ENCODE peak calls at places on chromosomes 12 and 14, in seven cellular contexts. One of them, this sample, is unnamed.

GRCh38 chr14:78946949-78947348 is 776.8 kb downstream of the NRXN3 start:
- DNase-seq in psoas muscle: no peak
- DNase-seq in MM.1S: no peak
- DNase-seq in cardiac muscle cell: no peak
- DNase-seq in IMR-90: no peak
- DNase-seq in PC-3: no peak
- DNase-seq in tibial artery: no peak
- DNase-seq in this sample: no peak

GRCh38 chr14:56414231-56414630 is 165.4 kb upstream of the TMEM260 start:
- DNase-seq in psoas muscle: no peak
- DNase-seq in MM.1S: no peak
- DNase-seq in cardiac muscle cell: no peak
- DNase-seq in IMR-90: no peak
- DNase-seq in PC-3: no peak
- DNase-seq in tibial artery: no peak
- DNase-seq in this sample: no peak

GRCh38 chr14:63504628-63505027 is 38.5 kb downstream of the PPP2R5E start:
- DNase-seq in psoas muscle: no peak
- DNase-seq in MM.1S: no peak
- DNase-seq in cardiac muscle cell: no peak
- DNase-seq in IMR-90: peak; percentile 20
- DNase-seq in PC-3: peak; percentile 98
- DNase-seq in tibial artery: no peak
- DNase-seq in this sample: no peak

GRCh38 chr12:8692573-8692972 is 5.2 kb upstream of the RIMKLB start:
- DNase-seq in psoas muscle: no peak
- DNase-seq in MM.1S: no peak
- DNase-seq in cardiac muscle cell: peak; percentile 71
- DNase-seq in IMR-90: peak; percentile 71
- DNase-seq in PC-3: no peak
- DNase-seq in tibial artery: peak; percentile 37
- DNase-seq in this sample: peak; percentile 67

GRCh38 chr14:23122086-23122485 is 3.0 kb upstream of the CEBPE start:
- DNase-seq in psoas muscle: no peak
- DNase-seq in MM.1S: no peak
- DNase-seq in cardiac muscle cell: no peak
- DNase-seq in IMR-90: no peak
- DNase-seq in PC-3: no peak
- DNase-seq in tibial artery: no peak
- DNase-seq in this sample: no peak

GRCh38 chr14:101783260-101784016 is 21.9 kb downstream of the PPP2R5C start:
- DNase-seq in psoas muscle: no peak
- DNase-seq in MM.1S: no peak
- DNase-seq in cardiac muscle cell: no peak
- DNase-seq in IMR-90: no peak
- DNase-seq in PC-3: no peak
- DNase-seq in tibial artery: no peak
- DNase-seq in this sample: no peak

GRCh38 chr14:50520947-50521815 is 11.2 kb downstream of the MAP4K5 start:
- DNase-seq in psoas muscle: no peak
- DNase-seq in MM.1S: no peak
- DNase-seq in cardiac muscle cell: peak; percentile 38
- DNase-seq in IMR-90: peak; percentile 95
- DNase-seq in PC-3: peak; percentile 93
- DNase-seq in tibial artery: peak; percentile 57
- DNase-seq in this sample: no peak

GRCh38 chr12:96906498-96906848 is 584 bp upstream of the NEDD1 start:
- DNase-seq in psoas muscle: no peak
- DNase-seq in MM.1S: no peak
- DNase-seq in cardiac muscle cell: no peak
- DNase-seq in IMR-90: no peak
- DNase-seq in PC-3: no peak
- DNase-seq in tibial artery: no peak
- DNase-seq in this sample: no peak

GRCh38 chr14:21054123-21054767 is 3.4 kb upstream of the RNASE8 start:
- DNase-seq in psoas muscle: no peak
- DNase-seq in MM.1S: no peak
- DNase-seq in cardiac muscle cell: no peak
- DNase-seq in IMR-90: no peak
- DNase-seq in PC-3: no peak
- DNase-seq in tibial artery: no peak
- DNase-seq in this sample: no peak

GRCh38 chr12:25684070-25684469 is 131.0 kb upstream of the LMNTD1 start:
- DNase-seq in psoas muscle: no peak
- DNase-seq in MM.1S: no peak
- DNase-seq in cardiac muscle cell: no peak
- DNase-seq in IMR-90: no peak
- DNase-seq in PC-3: no peak
- DNase-seq in tibial artery: no peak
- DNase-seq in this sample: no peak

GRCh38 chr12:100199347-100200136 is 1.1 kb upstream of the ACTR6 start:
- DNase-seq in psoas muscle: peak; percentile 78
- DNase-seq in MM.1S: peak; percentile 80
- DNase-seq in cardiac muscle cell: peak; percentile 21
- DNase-seq in IMR-90: no peak
- DNase-seq in PC-3: peak; percentile 71
- DNase-seq in tibial artery: peak; percentile 51
- DNase-seq in this sample: peak; percentile 82

GRCh38 chr14:99156814-99157213 is 115.2 kb downstream of the BCL11B start:
- DNase-seq in psoas muscle: no peak
- DNase-seq in MM.1S: no peak
- DNase-seq in cardiac muscle cell: no peak
- DNase-seq in IMR-90: no peak
- DNase-seq in PC-3: no peak
- DNase-seq in tibial artery: no peak
- DNase-seq in this sample: peak; percentile 7

GRCh38 chr14:75539562-75540478 is 17.6 kb downstream of the BATF start:
- DNase-seq in psoas muscle: no peak
- DNase-seq in MM.1S: no peak
- DNase-seq in cardiac muscle cell: no peak
- DNase-seq in IMR-90: no peak
- DNase-seq in PC-3: no peak
- DNase-seq in tibial artery: no peak
- DNase-seq in this sample: no peak

GRCh38 chr14:35046751-35047536 is 872 bp downstream of the FAM177A1 start:
- DNase-seq in psoas muscle: no peak
- DNase-seq in MM.1S: peak; percentile 38
- DNase-seq in cardiac muscle cell: no peak
- DNase-seq in IMR-90: peak; percentile 4
- DNase-seq in PC-3: peak; percentile 35
- DNase-seq in tibial artery: no peak
- DNase-seq in this sample: peak; percentile 56

GRCh38 chr12:2250797-2251196 is 198.0 kb downstream of the CACNA1C start:
- DNase-seq in psoas muscle: no peak
- DNase-seq in MM.1S: no peak
- DNase-seq in cardiac muscle cell: no peak
- DNase-seq in IMR-90: no peak
- DNase-seq in PC-3: no peak
- DNase-seq in tibial artery: no peak
- DNase-seq in this sample: no peak

GRCh38 chr12:124007810-124008570 is 35.0 kb downstream of the ZNF664 start:
- DNase-seq in psoas muscle: no peak
- DNase-seq in MM.1S: no peak
- DNase-seq in cardiac muscle cell: peak; percentile 21
- DNase-seq in IMR-90: peak; percentile 75
- DNase-seq in PC-3: no peak
- DNase-seq in tibial artery: no peak
- DNase-seq in this sample: no peak

GRCh38 chr12:1726753-1727152 is 35.9 kb downstream of the ADIPOR2 start:
- DNase-seq in psoas muscle: no peak
- DNase-seq in MM.1S: no peak
- DNase-seq in cardiac muscle cell: no peak
- DNase-seq in IMR-90: no peak
- DNase-seq in PC-3: no peak
- DNase-seq in tibial artery: no peak
- DNase-seq in this sample: no peak

GRCh38 chr14:92516344-92516965 is 2.9 kb downstream of the RIN3 start:
- DNase-seq in psoas muscle: no peak
- DNase-seq in MM.1S: no peak
- DNase-seq in cardiac muscle cell: no peak
- DNase-seq in IMR-90: no peak
- DNase-seq in PC-3: no peak
- DNase-seq in tibial artery: no peak
- DNase-seq in this sample: no peak
- H3K4me3 ChIP-seq in psoas muscle: no peak overlapping the region
- H3K4me3 ChIP-seq in MM.1S: no peak overlapping the region
- H3K4me3 ChIP-seq in cardiac muscle cell: no peak overlapping the region
- H3K4me3 ChIP-seq in IMR-90: no peak overlapping the region
- H3K4me3 ChIP-seq in PC-3: no peak overlapping the region
- H3K4me3 ChIP-seq in tibial artery: no peak overlapping the region
- H3K4me3 ChIP-seq in this sample: no peak overlapping the region

GRCh38 chr12:6145584-6145983 is 21.1 kb upstream of the VWF start:
- DNase-seq in psoas muscle: no peak
- DNase-seq in MM.1S: no peak
- DNase-seq in cardiac muscle cell: no peak
- DNase-seq in IMR-90: no peak
- DNase-seq in PC-3: no peak
- DNase-seq in tibial artery: no peak
- DNase-seq in this sample: no peak

GRCh38 chr12:6141048-6141447 is 16.6 kb upstream of the VWF start:
- DNase-seq in psoas muscle: no peak
- DNase-seq in MM.1S: no peak
- DNase-seq in cardiac muscle cell: peak; percentile 72
- DNase-seq in IMR-90: peak; percentile 70
- DNase-seq in PC-3: no peak
- DNase-seq in tibial artery: peak; percentile 30
- DNase-seq in this sample: no peak

GRCh38 chr12:6146509-6146908 is 22.0 kb upstream of the VWF start:
- DNase-seq in psoas muscle: no peak
- DNase-seq in MM.1S: no peak
- DNase-seq in cardiac muscle cell: no peak
- DNase-seq in IMR-90: no peak
- DNase-seq in PC-3: no peak
- DNase-seq in tibial artery: no peak
- DNase-seq in this sample: no peak

GRCh38 chr12:6135071-6135470 is 10.6 kb upstream of the VWF start:
- DNase-seq in psoas muscle: no peak
- DNase-seq in MM.1S: no peak
- DNase-seq in cardiac muscle cell: peak; percentile 79
- DNase-seq in IMR-90: peak; percentile 44
- DNase-seq in PC-3: peak; percentile 19
- DNase-seq in tibial artery: no peak
- DNase-seq in this sample: no peak

DNA sequence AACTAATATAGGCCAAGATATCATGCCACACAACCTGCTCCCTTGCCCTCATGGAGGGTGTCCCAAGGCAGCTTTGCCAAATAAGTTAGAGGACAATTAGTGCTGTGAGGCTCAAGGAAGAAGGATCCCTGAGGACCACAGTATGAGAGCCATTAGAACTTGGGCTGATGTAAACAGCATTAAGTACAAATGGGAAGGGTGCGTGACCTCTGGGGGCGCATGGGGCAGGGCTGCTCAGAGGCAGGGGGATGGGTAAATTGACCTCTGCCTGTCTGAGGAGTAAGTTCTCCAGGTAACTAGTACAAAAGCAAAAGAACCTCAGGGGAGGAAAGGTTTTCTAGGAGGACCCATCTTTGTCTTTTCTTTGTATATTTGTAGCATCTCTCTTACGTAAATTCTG is 16.2 kb upstream of the VWF start:
- DNase-seq in psoas muscle: no peak
- DNase-seq in MM.1S: no peak
- DNase-seq in cardiac muscle cell: no peak
- DNase-seq in IMR-90: no peak
- DNase-seq in PC-3: no peak
- DNase-seq in tibial artery: no peak
- DNase-seq in this sample: no peak
- H3K27ac ChIP-seq in psoas muscle: peak overlapping the region; percentile 14
- H3K27ac ChIP-seq in MM.1S: no peak overlapping the region
- H3K27ac ChIP-seq in cardiac muscle cell: no peak overlapping the region
- H3K27ac ChIP-seq in IMR-90: peak overlapping the region; percentile 55
- H3K27ac ChIP-seq in PC-3: no peak overlapping the region
- H3K27ac ChIP-seq in tibial artery: no peak overlapping the region
- H3K27ac ChIP-seq in this sample: no peak overlapping the region

GRCh38 chr12:6766651-6767300 is 613 bp downstream of the PTMS start:
- DNase-seq in psoas muscle: peak; percentile 84
- DNase-seq in MM.1S: peak; percentile 69
- DNase-seq in cardiac muscle cell: peak; percentile 76
- DNase-seq in IMR-90: peak; percentile 64
- DNase-seq in PC-3: peak; percentile 68
- DNase-seq in tibial artery: peak; percentile 77
- DNase-seq in this sample: peak; percentile 76
- TF ChIP-seq CTCF in psoas muscle: peak; percentile 73
- TF ChIP-seq CTCF in MM.1S: peak; percentile 58
- TF ChIP-seq CTCF in cardiac muscle cell: peak; percentile 50
- TF ChIP-seq CTCF in IMR-90: peak; percentile 84
- TF ChIP-seq CTCF in PC-3: peak; percentile 52
- TF ChIP-seq CTCF in tibial artery: peak; percentile 70
- TF ChIP-seq CTCF in this sample: peak; percentile 44

GRCh38 chr12:48980953-48981756 is 3.0 kb downstream of the WNT1 start:
- DNase-seq in psoas muscle: no peak
- DNase-seq in MM.1S: no peak
- DNase-seq in cardiac muscle cell: no peak
- DNase-seq in IMR-90: peak; percentile 29
- DNase-seq in PC-3: no peak
- DNase-seq in tibial artery: no peak
- DNase-seq in this sample: no peak

GRCh38 chr12:48978741-48979601 is 849 bp downstream of the WNT1 start:
- DNase-seq in psoas muscle: no peak
- DNase-seq in MM.1S: no peak
- DNase-seq in cardiac muscle cell: no peak
- DNase-seq in IMR-90: no peak
- DNase-seq in PC-3: no peak
- DNase-seq in tibial artery: no peak
- DNase-seq in this sample: no peak

GRCh38 chr12:48981757-48982157 is 3.6 kb downstream of the WNT1 start:
- DNase-seq in psoas muscle: no peak
- DNase-seq in MM.1S: no peak
- DNase-seq in cardiac muscle cell: no peak
- DNase-seq in IMR-90: no peak
- DNase-seq in PC-3: no peak
- DNase-seq in tibial artery: no peak
- DNase-seq in this sample: no peak

GRCh38 chr12:48979602-48980388 is 1.7 kb downstream of the WNT1 start:
- DNase-seq in psoas muscle: peak; percentile 50
- DNase-seq in MM.1S: no peak
- DNase-seq in cardiac muscle cell: no peak
- DNase-seq in IMR-90: no peak
- DNase-seq in PC-3: no peak
- DNase-seq in tibial artery: no peak
- DNase-seq in this sample: no peak

DNA sequence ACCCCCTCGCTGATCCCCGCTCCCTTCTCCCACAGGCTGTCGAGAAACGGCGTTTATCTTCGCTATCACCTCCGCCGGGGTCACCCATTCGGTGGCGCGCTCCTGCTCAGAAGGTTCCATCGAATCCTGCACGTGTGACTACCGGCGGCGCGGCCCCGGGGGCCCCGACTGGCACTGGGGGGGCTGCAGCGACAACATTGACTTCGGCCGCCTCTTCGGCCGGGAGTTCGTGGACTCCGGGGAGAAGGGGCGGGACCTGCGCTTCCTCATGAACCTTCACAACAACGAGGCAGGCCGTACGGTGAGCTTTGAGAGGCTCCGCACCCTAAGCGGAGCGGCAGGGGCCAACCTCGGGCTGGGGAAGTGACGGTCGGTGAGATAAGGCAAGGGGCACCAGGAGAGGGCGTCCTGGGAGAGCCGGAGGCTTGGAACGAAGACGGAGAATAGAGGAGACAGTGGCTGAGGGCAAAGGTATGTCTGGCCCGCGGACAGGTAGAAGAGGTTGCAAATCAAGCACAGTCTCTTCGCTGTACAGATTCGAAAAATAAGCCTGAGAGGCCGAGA is 2.3 kb downstream of the WNT1 start:
- DNase-seq in psoas muscle: no peak
- DNase-seq in MM.1S: no peak
- DNase-seq in cardiac muscle cell: no peak
- DNase-seq in IMR-90: no peak
- DNase-seq in PC-3: peak; percentile 16
- DNase-seq in tibial artery: no peak
- DNase-seq in this sample: no peak
- H3K4me3 ChIP-seq in psoas muscle: peak overlapping the region; percentile 54
- H3K4me3 ChIP-seq in MM.1S: peak overlapping the region; percentile 52
- H3K4me3 ChIP-seq in cardiac muscle cell: peak overlapping the region; percentile 16
- H3K4me3 ChIP-seq in IMR-90: no peak overlapping the region
- H3K4me3 ChIP-seq in PC-3: peak overlapping the region; percentile 67
- H3K4me3 ChIP-seq in tibial artery: peak overlapping the region; percentile 4
- H3K4me3 ChIP-seq in this sample: peak overlapping the region; percentile 15